ENCODE peak calls at places on chromosomes 6 and 20, in six cellular contexts. D, Q, C, H, E and I are unnamed samples.

GRCh38 chr6:158610319-158610968 is 34.1 kb downstream of the DYNLT1 start:
- DNase-seq in D (no peak), Q (no peak), C (no peak), H (no peak), E (no peak), I (no peak)

GRCh38 chr6:30684386-30685156 is 1.9 kb downstream of the PPP1R18 start:
- DNase-seq in D (no peak), Q (peak), C (no peak), H (no peak), E (peak), I (peak)

GRCh38 chr20:5159928-5160327 is 33.1 kb downstream of the CDS2 start:
- DNase-seq in D (no peak), Q (no peak), C (no peak), H (no peak), E (no peak), I (no peak)

GRCh38 chr6:112956696-112957525 is 609.8 kb downstream of the RFPL4B start:
- DNase-seq in D (no peak), Q (no peak), C (no peak), H (no peak), E (no peak), I (no peak)

GRCh38 chr6:50661636-50662035 is 51.7 kb upstream of the TFAP2D start:
- DNase-seq in D (no peak), Q (no peak), C (no peak), H (no peak), E (no peak), I (no peak)

GRCh38 chr6:130188207-130188899 is 34.4 kb downstream of the SAMD3 start:
- DNase-seq in D (no peak), Q (no peak), C (no peak), H (no peak), E (no peak), I (no peak)

GRCh38 chr6:19892250-19892649 is 55.1 kb downstream of the ID4 start:
- DNase-seq in D (no peak), Q (no peak), C (no peak), H (no peak), E (peak), I (peak)

GRCh38 chr6:73388433-73388799 is 6.2 kb upstream of the DDX43 start:
- DNase-seq in D (no peak), Q (no peak), C (no peak), H (peak), E (no peak), I (no peak)

GRCh38 chr20:1652960-1653359 is 4.6 kb downstream of the SIRPG start:
- DNase-seq in D (no peak), Q (no peak), C (no peak), H (no peak), E (no peak), I (no peak)

GRCh38 chr20:58875541-58876134 is 23.1 kb downstream of the GNAS start:
- DNase-seq in D (no peak), Q (no peak), C (no peak), H (no peak), E (no peak), I (no peak)

GRCh38 chr20:50821994-50822393 is 27.1 kb downstream of the BCAS4 start:
- DNase-seq in D (no peak), Q (no peak), C (no peak), H (no peak), E (no peak), I (no peak)

GRCh38 chr20:50821257-50821921 is 26.5 kb downstream of the BCAS4 start:
- DNase-seq in D (no peak), Q (no peak), C (no peak), H (no peak), E (no peak), I (no peak)

GRCh38 chr20:50819344-50819743 is 24.5 kb downstream of the BCAS4 start:
- DNase-seq in D (no peak), Q (no peak), C (no peak), H (no peak), E (no peak), I (no peak)

GRCh38 chr20:50823319-50823718 is 28.5 kb downstream of the BCAS4 start:
- DNase-seq in D (no peak), Q (no peak), C (no peak), H (no peak), E (no peak), I (no peak)

DNA sequence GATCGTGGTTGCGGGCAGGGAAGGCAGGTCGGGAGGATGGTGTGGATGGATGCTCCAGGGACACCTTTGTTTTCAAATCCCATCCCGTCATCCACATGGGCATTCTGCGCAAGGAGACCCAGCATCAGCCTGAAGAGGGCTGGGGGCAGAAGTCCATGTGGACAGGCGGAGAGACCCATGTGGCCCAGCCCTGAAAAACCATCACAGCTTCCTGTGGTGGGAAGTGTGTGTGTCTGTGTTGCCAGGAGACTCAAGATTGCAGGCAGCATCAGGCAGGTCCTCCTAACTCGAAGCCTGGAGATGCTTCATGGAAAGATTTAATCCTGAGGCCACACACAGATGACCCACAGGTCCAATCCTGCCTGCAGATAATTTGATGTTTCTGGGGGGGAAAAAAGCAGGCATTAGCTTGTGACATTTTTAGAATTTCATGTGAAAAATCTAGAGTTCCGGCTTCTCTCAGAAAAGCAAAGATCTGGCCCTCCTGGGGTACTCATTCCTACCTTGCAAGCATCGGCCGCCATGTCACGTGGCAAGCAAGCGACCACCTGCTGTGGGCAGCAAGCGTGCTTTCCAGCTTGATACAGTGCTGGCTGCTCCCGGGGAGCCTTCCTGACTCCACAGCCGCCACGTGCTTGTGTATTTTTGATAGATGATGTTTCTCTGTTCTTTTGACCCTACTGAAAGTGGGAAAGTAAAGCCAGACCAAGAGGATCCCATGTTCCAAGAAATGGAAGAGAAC is 25.8 kb downstream of the BCAS4 start:
- DNase-seq in D (no peak), Q (no peak), C (no peak), H (no peak), E (no peak), I (no peak)
- H3K4me3 ChIP-seq in D (no peak), Q (no peak), C (no peak), H (no peak), E (no peak), I (no peak)

GRCh38 chr6:3063733-3064700 is 4.3 kb upstream of the RIPK1 start:
- DNase-seq in D (peak), Q (peak), C (peak), H (peak), E (peak), I (peak)
- TF ChIP-seq EP300 in D (no peak), Q (peak), C (no peak), H (no peak), E (no peak), I (no peak)

DNA sequence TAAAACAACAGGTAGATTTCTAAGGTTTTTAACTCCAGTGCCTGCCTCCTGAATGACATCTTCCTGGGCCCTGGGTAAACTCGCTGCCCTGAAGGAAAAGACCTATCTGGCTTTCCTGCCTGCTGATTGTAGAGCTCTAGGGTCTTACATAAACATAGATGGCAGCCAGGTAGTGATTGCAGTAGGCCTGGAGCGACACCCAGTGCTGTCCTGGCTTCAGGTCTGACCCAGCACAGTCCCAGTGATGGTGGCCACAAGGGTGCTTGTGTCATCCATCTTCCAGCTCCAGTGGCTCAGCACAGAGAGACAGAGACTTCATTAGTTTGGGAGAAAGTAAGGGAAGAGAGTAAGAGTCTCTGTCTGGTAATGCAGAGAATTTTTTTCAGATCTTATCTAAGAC is 542.9 kb upstream of the IMPG1 start:
- DNase-seq in D (no peak), Q (no peak), C (no peak), H (no peak), E (no peak), I (no peak)
- H3K4me3 ChIP-seq in D (no peak), Q (no peak), C (no peak), H (no peak), E (no peak), I (no peak)

DNA sequence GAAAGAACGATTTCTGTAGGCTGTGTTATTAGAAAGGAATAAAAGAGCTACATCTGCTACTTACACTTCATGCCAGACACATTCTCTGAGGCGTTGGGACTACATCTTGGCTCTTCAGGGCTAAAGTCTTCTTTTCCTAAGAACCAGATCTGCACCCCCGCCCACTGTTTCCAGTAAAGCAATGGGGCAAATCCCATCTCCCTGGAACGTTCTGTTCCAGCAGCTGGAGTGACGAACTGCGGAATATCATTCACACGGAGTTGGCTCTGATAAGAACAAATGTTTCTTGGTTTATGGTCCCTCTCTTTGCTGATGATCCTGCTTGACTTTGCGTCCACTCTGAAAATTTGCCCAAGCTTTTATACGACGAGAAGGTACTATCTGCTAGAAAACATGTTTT is 27.0 kb downstream of the FAM50B start:
- DNase-seq in D (no peak), Q (peak), C (no peak), H (no peak), E (no peak), I (no peak)
- TF ChIP-seq EP300 in D (peak), Q (no peak), C (no peak), H (no peak), E (no peak), I (peak)

GRCh38 chr6:15409301-15410125 is 163.6 kb downstream of the JARID2 start:
- DNase-seq in D (no peak), Q (no peak), C (no peak), H (no peak), E (no peak), I (no peak)
- H3K4me3 ChIP-seq in D (no peak), Q (no peak), C (no peak), H (no peak), E (no peak), I (no peak)

GRCh38 chr6:161651949-161652348 is 378.1 kb upstream of the AGPAT4 start:
- DNase-seq in D (peak), Q (no peak), C (no peak), H (no peak), E (no peak), I (no peak)
- TF ChIP-seq EP300 in D (no peak), Q (no peak), C (no peak), H (no peak), E (no peak), I (no peak)

GRCh38 chr6:160428069-160428430 is 79.9 kb downstream of the SLC22A3 start:
- DNase-seq in D (no peak), Q (peak), C (no peak), H (no peak), E (peak), I (no peak)

GRCh38 chr6:160430203-160430602 is 82.0 kb downstream of the SLC22A3 start:
- DNase-seq in D (peak), Q (no peak), C (no peak), H (no peak), E (no peak), I (no peak)

GRCh38 chr6:160427312-160428068 is 79.3 kb downstream of the SLC22A3 start:
- DNase-seq in D (no peak), Q (peak), C (no peak), H (no peak), E (peak), I (no peak)

GRCh38 chr6:160430741-160431140 is 82.6 kb downstream of the SLC22A3 start:
- DNase-seq in D (peak), Q (peak), C (no peak), H (no peak), E (peak), I (no peak)

DNA sequence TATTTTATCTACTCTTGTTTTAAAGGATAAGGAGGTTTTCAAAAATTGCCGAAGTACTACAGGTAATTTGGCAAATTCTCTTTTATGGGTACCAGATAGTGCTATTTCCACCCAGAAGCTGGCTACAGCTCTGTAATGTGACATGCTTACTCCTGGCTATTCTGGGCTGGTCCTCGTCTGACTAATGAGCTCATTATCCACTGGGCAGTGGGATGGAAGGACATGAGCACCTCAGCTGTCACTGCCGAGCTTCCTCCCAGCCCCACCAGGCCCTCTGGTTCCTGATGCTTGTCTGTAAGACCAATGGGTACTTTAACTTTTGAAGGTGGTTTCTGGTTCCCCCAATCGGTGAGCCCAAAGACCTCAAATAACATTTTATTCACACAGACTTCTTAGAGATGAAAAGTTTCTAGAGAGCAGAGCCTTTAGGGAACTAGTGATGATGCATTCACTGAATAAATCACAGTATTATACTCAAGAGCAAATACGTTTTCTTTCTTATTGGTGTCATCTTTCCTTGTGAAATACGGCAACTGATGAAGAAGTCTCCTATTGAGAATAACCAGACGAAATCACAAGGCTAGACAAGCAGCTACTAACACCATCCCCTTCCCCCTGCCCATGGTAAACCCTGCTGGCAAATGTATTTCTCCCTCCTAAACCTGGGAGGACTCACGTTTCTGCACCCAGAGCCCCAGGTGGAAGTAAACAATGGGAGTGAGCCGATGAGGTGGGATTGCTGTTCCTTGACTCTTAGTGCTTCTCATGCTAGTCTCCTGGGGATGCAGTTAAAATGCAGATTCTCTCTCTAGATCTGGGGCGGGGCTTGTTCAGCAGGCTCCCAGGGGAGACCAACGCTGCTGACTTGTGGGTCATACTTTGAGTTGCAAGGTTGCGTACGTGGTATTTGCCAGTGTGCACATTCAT is 80.9 kb downstream of the SLC22A3 start:
- DNase-seq in D (peak), Q (no peak), C (no peak), H (no peak), E (no peak), I (no peak)
- H3K4me3 ChIP-seq in D (no peak), Q (no peak), C (no peak), H (no peak), E (no peak), I (no peak)

GRCh38 chr6:53440331-53440730 is 91.6 kb upstream of the ELOVL5 start:
- DNase-seq in D (no peak), Q (no peak), C (no peak), H (no peak), E (no peak), I (no peak)

GRCh38 chr6:53437557-53438202 is 88.9 kb upstream of the ELOVL5 start:
- DNase-seq in D (no peak), Q (no peak), C (peak), H (peak), E (no peak), I (no peak)

GRCh38 chr6:53439556-53439955 is 90.8 kb upstream of the ELOVL5 start:
- DNase-seq in D (no peak), Q (peak), C (no peak), H (no peak), E (no peak), I (no peak)

GRCh38 chr6:53441035-53441493 is 92.3 kb upstream of the ELOVL5 start:
- DNase-seq in D (no peak), Q (no peak), C (no peak), H (no peak), E (no peak), I (no peak)

GRCh38 chr6:53441761-53442160 is 93.0 kb upstream of the ELOVL5 start:
- DNase-seq in D (no peak), Q (no peak), C (no peak), H (no peak), E (no peak), I (no peak)
- TF ChIP-seq EP300 in D (no peak), Q (no peak), C (no peak), H (no peak), E (no peak), I (no peak)

GRCh38 chr20:25055711-25056492 is 2.0 kb downstream of the ACSS1 start:
- DNase-seq in D (no peak), Q (no peak), C (no peak), H (no peak), E (no peak), I (peak)

GRCh38 chr20:25056601-25057233 is 1.2 kb downstream of the ACSS1 start:
- DNase-seq in D (no peak), Q (no peak), C (no peak), H (no peak), E (no peak), I (no peak)

GRCh38 chr20:25058797-25059486 is 1.0 kb upstream of the ACSS1 start:
- DNase-seq in D (no peak), Q (no peak), C (peak), H (peak), E (no peak), I (peak)

GRCh38 chr20:25058051-25058796 is at the start of gene ACSS1:
- DNase-seq in D (no peak), Q (no peak), C (no peak), H (peak), E (peak), I (peak)

DNA sequence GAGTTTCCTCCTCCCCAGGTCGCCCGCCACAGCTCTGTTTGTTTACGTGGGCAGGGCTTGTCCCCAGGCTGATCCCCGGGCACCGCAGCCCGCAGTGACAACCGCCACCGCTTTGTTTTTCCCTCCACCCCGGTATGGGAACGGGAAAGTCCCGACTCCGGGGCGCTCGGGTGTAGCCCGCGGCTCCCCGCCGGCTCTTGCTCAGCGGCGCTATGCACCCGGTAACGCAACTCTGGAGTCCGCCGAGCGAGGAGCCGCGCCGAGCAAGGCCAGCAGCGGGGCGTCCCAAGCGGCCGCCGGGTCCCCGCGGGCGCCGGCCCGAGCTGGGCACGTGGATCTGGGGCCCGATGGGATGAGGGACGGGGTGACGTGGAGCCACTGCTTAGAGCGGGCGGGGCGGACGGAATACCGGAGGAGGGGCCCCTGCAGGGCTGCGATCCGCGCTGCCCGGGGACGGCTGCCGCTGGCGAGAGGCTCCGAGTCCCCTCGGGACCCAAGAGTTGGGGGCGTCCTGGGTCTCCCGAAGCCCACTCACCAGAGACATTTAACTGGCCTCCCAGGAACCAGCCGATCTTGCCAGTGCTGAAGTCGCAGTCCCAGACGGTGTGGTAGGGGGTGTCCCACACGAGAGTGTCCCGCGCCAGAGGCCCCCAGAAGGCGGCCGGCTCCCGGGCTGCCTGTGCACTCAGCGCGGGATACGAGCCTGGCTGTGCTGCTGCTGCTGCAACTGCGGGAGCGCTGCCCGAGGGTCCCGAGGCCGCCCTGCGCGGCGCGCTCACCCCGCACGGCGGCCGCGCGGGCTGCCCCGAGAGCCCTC is 497 bp downstream of the ACSS1 start:
- DNase-seq in D (no peak), Q (no peak), C (no peak), H (peak), E (peak), I (peak)
- H3K4me3 ChIP-seq in D (peak), Q (peak), C (peak), H (peak), E (peak), I (peak)

GRCh38 chr6:27332692-27333641 is 20.9 kb upstream of the POM121L2 start:
- DNase-seq in D (no peak), Q (no peak), C (peak), H (peak), E (peak), I (no peak)

GRCh38 chr6:27333642-27334040 is 21.6 kb upstream of the POM121L2 start:
- DNase-seq in D (no peak), Q (no peak), C (no peak), H (no peak), E (no peak), I (no peak)

DNA sequence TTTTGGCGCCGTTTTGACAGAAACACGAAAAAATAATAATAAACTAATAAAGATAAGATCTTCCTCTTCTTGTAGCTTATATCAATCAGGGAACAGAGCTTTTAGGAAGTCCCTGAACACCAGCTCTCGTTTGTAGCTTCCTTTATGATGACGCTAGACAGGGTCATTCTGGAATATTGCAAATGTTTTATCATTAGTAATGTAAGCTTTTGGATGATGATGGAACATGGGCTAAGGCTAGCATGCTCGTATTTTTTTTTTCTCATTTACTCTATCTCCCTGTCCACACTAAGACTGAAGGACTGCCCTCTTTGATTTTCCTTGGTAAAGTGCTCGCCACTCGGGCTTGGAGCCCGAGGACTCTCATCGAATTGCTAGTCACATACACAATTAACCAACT is 22.1 kb upstream of the POM121L2 start:
- DNase-seq in D (no peak), Q (no peak), C (no peak), H (no peak), E (no peak), I (no peak)
- TF ChIP-seq EP300 in D (no peak), Q (no peak), C (no peak), H (no peak), E (no peak), I (no peak)